ENCODE peak calls at places on chromosomes 13 and 19, in ten cellular contexts. W, X, R, S, F, P, U, L, H and C are unnamed samples.

GRCh38 chr13:32316476-32316875 is 1.2 kb downstream of the BRCA2 start:
- DNase-seq in L (no peak), X (no peak), P (no peak), F (no peak), U (no peak), S (no peak), H (no peak), W (no peak), R (no peak), C (no peak)

GRCh38 chr19:45117167-45117594 is 24.2 kb downstream of the PPP1R37 start:
- DNase-seq in L (no peak), X (no peak), R (peak), P (no peak), W (no peak), S (no peak), H (peak), F (no peak), U (peak), C (peak)

GRCh38 chr13:53121131-53121773 is 92.6 kb downstream of the OLFM4 start:
- DNase-seq in R (no peak), P (no peak), S (no peak), L (no peak), U (no peak), F (no peak), H (no peak), W (no peak), X (no peak), C (no peak)

GRCh38 chr19:28914173-28914572 is 298.8 kb downstream of the UQCRFS1 start:
- DNase-seq in F (no peak), P (no peak), R (no peak), W (no peak), H (no peak), U (no peak), S (no peak), L (no peak), X (no peak), C (no peak)

GRCh38 chr19:33458171-33458633 is 63.4 kb downstream of the PEPD start:
- DNase-seq in F (no peak), P (no peak), S (no peak), H (no peak), U (no peak), X (no peak), R (no peak), W (no peak), L (no peak), C (no peak)

GRCh38 chr13:51628059-51628852 is 44.0 kb downstream of the WDFY2 start:
- DNase-seq in W (no peak), L (no peak), U (no peak), R (no peak), P (no peak), H (no peak), S (no peak), F (no peak), X (no peak), C (no peak)

GRCh38 chr19:45568732-45569131 is 15.9 kb downstream of the OPA3 start:
- DNase-seq in F (no peak), X (no peak), U (no peak), R (no peak), P (no peak), H (no peak), W (no peak), S (no peak), L (no peak), C (no peak)

GRCh38 chr13:90201676-90202425 is 1145.6 kb upstream of the MIR17HG start:
- DNase-seq in H (no peak), U (no peak), F (no peak), L (no peak), P (no peak), S (no peak), R (no peak), X (no peak), W (no peak), C (no peak)

GRCh38 chr13:41740479-41740878 is 220.4 kb downstream of the VWA8 start:
- DNase-seq in W (no peak), U (no peak), X (no peak), P (no peak), H (no peak), R (no peak), S (no peak), L (no peak), F (no peak), C (no peak)

GRCh38 chr19:47124937-47125668 is 5.5 kb upstream of the SAE1 start:
- DNase-seq in F (no peak), U (no peak), H (no peak), W (no peak), X (peak), R (peak), L (no peak), P (peak), S (peak), C (no peak)

GRCh38 chr19:15437355-15438123 is 12.2 kb downstream of the WIZ start:
- DNase-seq in H (no peak), F (no peak), S (no peak), L (no peak), X (no peak), U (no peak), W (no peak), P (no peak), R (no peak), C (no peak)

GRCh38 chr13:71979616-71980015 is 112.6 kb upstream of the DACH1 start:
- DNase-seq in U (no peak), R (peak), X (peak), W (no peak), L (no peak), H (no peak), P (no peak), S (no peak), F (no peak), C (no peak)

GRCh38 chr13:113116871-113117271 is 5.7 kb upstream of the F10 start:
- DNase-seq in X (no peak), U (no peak), S (no peak), R (no peak), L (no peak), H (no peak), P (no peak), F (no peak), W (no peak), C (no peak)

GRCh38 chr13:41500501-41500900 is 43.2 kb downstream of the RGCC start:
- DNase-seq in W (no peak), L (no peak), P (no peak), H (peak), X (no peak), F (no peak), R (no peak), S (peak), U (peak), C (peak)

GRCh38 chr13:94470126-94470525 is 9.4 kb downstream of the DCT start:
- DNase-seq in X (no peak), R (no peak), U (no peak), S (no peak), W (no peak), F (no peak), P (no peak), L (no peak), H (no peak), C (no peak)

GRCh38 chr19:35645680-35646511 is 2.2 kb upstream of the COX6B1 start:
- DNase-seq in X (no peak), H (no peak), U (no peak), F (no peak), W (no peak), R (no peak), S (no peak), P (no peak), L (no peak), C (no peak)

GRCh38 chr19:48873476-48874308 is 1.5 kb downstream of the PPP1R15A start:
- DNase-seq in H (peak), L (no peak), W (no peak), P (no peak), X (no peak), U (peak), R (peak), S (peak), F (no peak), C (no peak)

GRCh38 chr13:35131471-35131870 is 189.4 kb downstream of the NBEA start:
- DNase-seq in R (no peak), S (no peak), F (no peak), X (no peak), W (no peak), P (no peak), H (no peak), L (no peak), U (no peak), C (no peak)

GRCh38 chr13:74773263-74773662 is 639.1 kb upstream of the KLF12 start:
- DNase-seq in S (no peak), W (no peak), F (no peak), H (no peak), X (no peak), L (no peak), P (no peak), U (no peak), R (no peak), C (no peak)

GRCh38 chr13:43831088-43831487 is 44.3 kb upstream of the ENOX1 start:
- DNase-seq in P (no peak), H (no peak), W (no peak), L (no peak), F (no peak), S (no peak), X (no peak), R (no peak), U (no peak), C (no peak)

GRCh38 chr13:37443538-37443937 is 155.0 kb downstream of the POSTN start:
- DNase-seq in X (no peak), U (no peak), F (no peak), W (no peak), S (no peak), H (no peak), R (no peak), L (no peak), P (no peak), C (no peak)

GRCh38 chr13:28744091-28744536 is 25.3 kb upstream of the SLC46A3 start:
- DNase-seq in W (no peak), F (no peak), U (no peak), P (no peak), S (no peak), L (no peak), R (no peak), X (no peak), H (no peak), C (no peak)

GRCh38 chr13:22278336-22278929 is 607.6 kb downstream of the FGF9 start:
- DNase-seq in H (peak), F (peak), U (peak), L (peak), P (no peak), R (peak), X (peak), S (no peak), W (peak), C (peak)

GRCh38 chr19:1553415-1553814 is 14.7 kb downstream of the MEX3D start:
- DNase-seq in H (no peak), U (no peak), R (no peak), W (no peak), L (no peak), S (no peak), F (no peak), X (no peak), P (no peak), C (no peak)

GRCh38 chr19:13428352-13428751 is 77.9 kb downstream of the CACNA1A start:
- DNase-seq in P (no peak), F (no peak), L (no peak), R (no peak), X (peak), S (no peak), U (peak), H (peak), W (no peak), C (no peak)

GRCh38 chr19:14772467-14772866 is 5.9 kb downstream of the ADGRE2 start:
- DNase-seq in W (no peak), X (no peak), U (no peak), H (no peak), S (no peak), R (no peak), L (no peak), P (no peak), F (no peak), C (no peak)